ENCODE peak calls at places on chromosome 15, in six cellular contexts. One of them, this sample, is unnamed.

GRCh38 chr15:66172339-66172980 is 81.1 kb downstream of the MEGF11 start:
- DNase-seq in T1000: no peak
- DNase-seq in H1: no peak
- DNase-seq in MV-4-11: no peak
- DNase-seq in LHCN-M2: no peak
- DNase-seq in LoVo: no peak
- DNase-seq in this sample: no peak

GRCh38 chr15:30885814-30886213 is 17.9 kb upstream of the FAN1 start:
- DNase-seq in LHCN-M2: peak
- DNase-seq in T1000: no peak
- DNase-seq in MV-4-11: no peak
- DNase-seq in LoVo: no peak
- DNase-seq in H1: no peak
- DNase-seq in this sample: peak

GRCh38 chr15:75143738-75144334 is 57.8 kb upstream of the C15orf39 start:
- DNase-seq in LHCN-M2: no peak
- DNase-seq in MV-4-11: peak
- DNase-seq in LoVo: no peak
- DNase-seq in T1000: no peak
- DNase-seq in H1: no peak
- DNase-seq in this sample: no peak

GRCh38 chr15:58568157-58568571 is 136.4 kb downstream of the LIPC start:
- DNase-seq in LHCN-M2: no peak
- DNase-seq in LoVo: peak
- DNase-seq in MV-4-11: peak
- DNase-seq in T1000: no peak
- DNase-seq in H1: peak
- DNase-seq in this sample: no peak

GRCh38 chr15:52735231-52736089 is 54.7 kb downstream of the ONECUT1 start:
- DNase-seq in LoVo: peak
- DNase-seq in LHCN-M2: peak
- DNase-seq in T1000: peak
- DNase-seq in MV-4-11: peak
- DNase-seq in H1: peak
- DNase-seq in this sample: peak

GRCh38 chr15:80160570-80161156 is 7.9 kb downstream of the FAH start:
- DNase-seq in LoVo: no peak
- DNase-seq in H1: no peak
- DNase-seq in T1000: peak
- DNase-seq in MV-4-11: peak
- DNase-seq in LHCN-M2: peak
- DNase-seq in this sample: no peak

GRCh38 chr15:52503788-52504496 is 24.7 kb downstream of the MYO5A start:
- DNase-seq in LHCN-M2: peak
- DNase-seq in T1000: no peak
- DNase-seq in MV-4-11: peak
- DNase-seq in LoVo: no peak
- DNase-seq in H1: no peak
- DNase-seq in this sample: no peak

GRCh38 chr15:69093127-69093526 is 67.3 kb upstream of the GLCE start:
- DNase-seq in MV-4-11: no peak
- DNase-seq in T1000: no peak
- DNase-seq in LHCN-M2: peak
- DNase-seq in H1: no peak
- DNase-seq in LoVo: no peak
- DNase-seq in this sample: no peak

GRCh38 chr15:81296673-81297072 is 27.3 kb downstream of the STARD5 start:
- DNase-seq in LoVo: no peak
- DNase-seq in MV-4-11: peak
- DNase-seq in T1000: no peak
- DNase-seq in LHCN-M2: no peak
- DNase-seq in H1: no peak
- DNase-seq in this sample: no peak

GRCh38 chr15:50916395-50916794 is 7.9 kb downstream of the AP4E1 start:
- DNase-seq in LoVo: no peak
- DNase-seq in H1: no peak
- DNase-seq in MV-4-11: no peak
- DNase-seq in LHCN-M2: no peak
- DNase-seq in T1000: no peak
- DNase-seq in this sample: no peak

GRCh38 chr15:74995779-74996765 is 709 bp downstream of the SCAMP5 start:
- DNase-seq in MV-4-11: no peak
- DNase-seq in LoVo: no peak
- DNase-seq in H1: peak
- DNase-seq in LHCN-M2: no peak
- DNase-seq in T1000: no peak
- DNase-seq in this sample: peak

GRCh38 chr15:80608688-80609087 is 86.4 kb upstream of the ABHD17C start:
- DNase-seq in T1000: no peak
- DNase-seq in LoVo: no peak
- DNase-seq in H1: peak
- DNase-seq in LHCN-M2: no peak
- DNase-seq in MV-4-11: no peak
- DNase-seq in this sample: no peak

GRCh38 chr15:67116742-67117141 is 51.3 kb downstream of the SMAD3 start:
- DNase-seq in LoVo: peak
- DNase-seq in LHCN-M2: no peak
- DNase-seq in MV-4-11: no peak
- DNase-seq in H1: no peak
- DNase-seq in T1000: no peak
- DNase-seq in this sample: no peak

GRCh38 chr15:59543721-59544547 is 67.6 kb upstream of the GCNT3 start:
- DNase-seq in LoVo: peak
- DNase-seq in H1: no peak
- DNase-seq in T1000: no peak
- DNase-seq in MV-4-11: peak
- DNase-seq in LHCN-M2: no peak
- DNase-seq in this sample: no peak